ENCODE peak calls at places on chromosome 5, in ten cellular contexts. F, M, Y, K, U, L, E, P, D and S are unnamed samples. For H3K36me3, the result is how much of the 10 kb centered on the place peaks cover.

GRCh38 chr5:174799146-174799545 is 74.8 kb downstream of the MSX2 start:
- DNase-seq in Y (no peak), U (no peak), E (peak), P (no peak), F (no peak), D (no peak), L (no peak), M (no peak), K (no peak), S (no peak)

GRCh38 chr5:179754024-179754423 is 21.4 kb downstream of the MAML1 start:
- DNase-seq in M (no peak), P (no peak), L (no peak), D (no peak), E (no peak), K (no peak), F (no peak), U (no peak), Y (peak), S (no peak)

GRCh38 chr5:33439905-33440481 is 772 bp upstream of the TARS1 start:
- DNase-seq in E (no peak), Y (no peak), K (no peak), U (no peak), P (no peak), F (no peak), D (no peak), L (no peak), M (no peak), S (no peak)

GRCh38 chr5:171672556-171672955 is 113.1 kb upstream of the SMIM23 start:
- DNase-seq in P (no peak), E (no peak), M (no peak), K (no peak), F (no peak), U (no peak), L (no peak), Y (no peak), D (no peak), S (no peak)

GRCh38 chr5:158212237-158212636 is 353.3 kb upstream of the CLINT1 start:
- DNase-seq in M (no peak), K (no peak), L (no peak), F (no peak), Y (no peak), P (no peak), U (no peak), D (no peak), E (no peak), S (no peak)

GRCh38 chr5:54254482-54255198 is 55.7 kb downstream of the ARL15 start:
- DNase-seq in L (no peak), D (no peak), M (no peak), E (peak), Y (no peak), U (no peak), F (no peak), P (no peak), K (peak), S (no peak)

GRCh38 chr5:83530186-83530585 is 58.6 kb downstream of the VCAN start:
- DNase-seq in U (no peak), L (no peak), K (no peak), M (no peak), E (peak), F (no peak), P (no peak), Y (no peak), D (no peak), S (no peak)

GRCh38 chr5:76715734-76716455 is at the start of gene F2R:
- DNase-seq in Y (peak), P (peak), M (peak), E (peak), L (no peak), F (peak), U (peak), K (peak), D (peak), S (no peak)

GRCh38 chr5:135964670-135965320 is 10.0 kb upstream of the LECT2 start:
- DNase-seq in D (no peak), F (no peak), K (no peak), M (no peak), U (no peak), P (no peak), Y (no peak), E (peak), L (no peak), S (no peak)

GRCh38 chr5:72107874-72108199 is 562 bp downstream of the MAP1B start:
- DNase-seq in P (no peak), F (no peak), K (peak), U (no peak), E (peak), L (no peak), Y (peak), D (no peak), M (no peak), S (no peak)

GRCh38 chr5:32325067-32325466 is 12.3 kb upstream of the MTMR12 start:
- DNase-seq in Y (no peak), P (no peak), K (no peak), L (no peak), F (no peak), E (peak), U (no peak), D (no peak), M (no peak), S (no peak)

GRCh38 chr5:171920765-171921391 is 85.6 kb downstream of the FBXW11 start:
- DNase-seq in K (no peak), P (no peak), E (no peak), Y (no peak), U (no peak), F (no peak), L (no peak), M (no peak), D (no peak), S (no peak)

GRCh38 chr5:119373449-119373858 is 17.6 kb downstream of the TNFAIP8 start:
- DNase-seq in Y (no peak), P (no peak), F (no peak), D (no peak), E (no peak), K (no peak), M (no peak), U (no peak), L (no peak), S (no peak)

GRCh38 chr5:77876862-77877502 is 100.8 kb upstream of the TBCA start:
- DNase-seq in L (no peak), M (no peak), K (no peak), Y (no peak), P (no peak), F (no peak), E (no peak), D (no peak), U (no peak), S (no peak)

GRCh38 chr5:6636293-6636692 is 3.1 kb downstream of the SRD5A1 start:
- DNase-seq in E (no peak), F (no peak), M (no peak), Y (no peak), U (no peak), K (no peak), L (no peak), P (no peak), D (no peak), S (no peak)

GRCh38 chr5:80192507-80193241 is 63.2 kb downstream of the SERINC5 start:
- DNase-seq in K (peak), P (no peak), D (no peak), M (no peak), U (no peak), L (no peak), Y (no peak), E (peak), F (peak), S (no peak)

GRCh38 chr5:95731571-95732554 is 727 bp downstream of the RHOBTB3 start:
- DNase-seq in L (no peak), P (peak), F (peak), Y (peak), D (no peak), M (peak), U (peak), E (peak), K (peak), S (no peak)

GRCh38 chr5:163177971-163178370 is 259.4 kb upstream of the CCNG1 start:
- DNase-seq in L (no peak), P (no peak), E (no peak), U (no peak), F (no peak), Y (no peak), K (no peak), M (no peak), D (no peak), S (no peak)

GRCh38 chr5:11396867-11397266 is 507.4 kb downstream of the CTNND2 start:
- DNase-seq in M (no peak), F (no peak), E (no peak), D (no peak), K (no peak), U (no peak), Y (no peak), L (no peak), P (no peak), S (no peak)

GRCh38 chr5:130773813-130774212 is 391.2 kb downstream of the HINT1 start:
- DNase-seq in Y (no peak), D (no peak), M (no peak), L (peak), K (no peak), F (no peak), U (no peak), P (no peak), E (peak), S (no peak)

GRCh38 chr5:23343121-23343520 is 164.3 kb upstream of the PRDM9 start:
- DNase-seq in U (no peak), M (no peak), P (no peak), Y (no peak), E (no peak), D (no peak), L (no peak), K (no peak), F (no peak), S (no peak)

GRCh38 chr5:134224905-134225779 is 731 bp downstream of the PPP2CA start:
- DNase-seq in D (peak), F (peak), L (no peak), P (peak), M (peak), E (peak), U (peak), Y (peak), K (peak), S (no peak)

GRCh38 chr5:11797132-11797531 is 107.1 kb downstream of the CTNND2 start:
- DNase-seq in K (no peak), L (no peak), E (peak), F (no peak), U (no peak), Y (no peak), D (no peak), P (no peak), M (no peak), S (no peak)

GRCh38 chr5:51961154-51961562 is 577.9 kb downstream of the ISL1 start:
- DNase-seq in D (no peak), Y (no peak), U (no peak), K (no peak), P (no peak), E (no peak), M (no peak), F (no peak), L (no peak), S (no peak)

GRCh38 chr5:113296681-113297080 is 138.1 kb downstream of the TSSK1B start:
- DNase-seq in M (no peak), Y (no peak), U (no peak), L (no peak), K (no peak), F (no peak), E (no peak), P (no peak), D (no peak), S (no peak)

GRCh38 chr5:72379936-72380335 is 59.8 kb downstream of the PTCD2 start:
- DNase-seq in F (no peak), K (no peak), L (no peak), U (no peak), D (no peak), E (no peak), Y (no peak), P (no peak), M (no peak), S (no peak)

GRCh38 chr5:141430332-141431113 is at the start of gene PCDHGA12:
- DNase-seq in D (no peak), M (no peak), L (no peak), F (peak), K (peak), Y (peak), E (peak), P (no peak), U (peak), S (no peak)
- H3K27ac ChIP-seq in D (no peak), M (no peak), L (no peak), F (peak), K (peak), Y (no peak), E (peak), P (no peak), U (no peak), S (no peak)

DNA sequence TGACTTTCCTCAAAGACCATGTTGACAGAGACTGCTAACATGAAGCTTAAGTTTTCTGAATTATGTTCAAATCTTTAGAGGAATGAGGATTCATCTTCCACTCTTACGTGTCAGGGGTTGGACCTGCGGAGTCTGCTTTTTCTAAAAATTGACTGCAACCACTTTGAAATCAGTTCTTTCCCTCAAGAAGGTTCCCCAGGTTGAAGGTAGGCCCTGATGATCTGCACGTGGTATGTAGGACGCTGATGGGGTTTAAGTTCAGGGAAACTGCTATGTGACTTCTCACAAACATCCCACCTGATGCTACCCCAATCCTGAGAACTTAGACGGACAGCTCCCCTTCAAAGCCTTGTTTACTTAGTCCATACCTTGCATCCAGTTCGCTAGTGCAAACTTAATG is 7.2 kb downstream of the RACK1 start:
- DNase-seq in D (no peak), U (no peak), K (no peak), Y (no peak), F (no peak), M (no peak), E (no peak), L (no peak), P (no peak), S (no peak)
- H3K36me3 ChIP-seq in D (half or more), U (half or more), K (half or more), Y (under half), F (half or more), M (half or more), E (under half), L (half or more), P (half or more), S (half or more)

GRCh38 chr5:127705120-127705892 is 2.1 kb downstream of the CCDC192 start:
- DNase-seq in L (peak), P (no peak), M (no peak), K (no peak), E (peak), U (peak), D (no peak), Y (no peak), F (no peak), S (no peak)
- H3K27ac ChIP-seq in L (no peak), P (no peak), M (no peak), K (peak), E (peak), U (no peak), D (no peak), Y (no peak), F (peak), S (no peak)

GRCh38 chr5:132271251-132272246 is 14.1 kb downstream of the PDLIM4 start:
- DNase-seq in K (no peak), F (no peak), P (no peak), U (no peak), Y (peak), D (no peak), M (peak), E (no peak), L (no peak), S (no peak)
- H3K36me3 ChIP-seq in K (under half), F (under half), P (under half), U (under half), Y (under half), D (under half), M (under half), E (under half), L (under half), S (under half)

GRCh38 chr5:173765030-173765644 is 123.0 kb upstream of the CPEB4 start:
- DNase-seq in P (no peak), K (no peak), U (no peak), E (peak), Y (no peak), M (no peak), D (no peak), F (peak), L (no peak), S (no peak)
- H3K27ac ChIP-seq in P (no peak), K (peak), U (no peak), E (no peak), Y (no peak), M (peak), D (no peak), F (peak), L (no peak), S (no peak)

GRCh38 chr5:55432549-55432948 is 102.2 kb downstream of the PLPP1 start:
- DNase-seq in Y (no peak), E (no peak), F (no peak), U (no peak), D (no peak), M (no peak), K (no peak), P (no peak), L (no peak), S (no peak)

GRCh38 chr5:55429707-55430253 is 105.0 kb downstream of the PLPP1 start:
- DNase-seq in E (no peak), D (no peak), F (no peak), M (no peak), Y (no peak), U (no peak), L (no peak), P (no peak), K (no peak), S (no peak)

GRCh38 chr5:55426455-55426854 is 108.3 kb downstream of the PLPP1 start:
- DNase-seq in Y (no peak), L (no peak), U (no peak), P (no peak), M (no peak), D (no peak), K (no peak), E (no peak), F (no peak), S (no peak)

GRCh38 chr5:55429221-55429620 is 105.5 kb downstream of the PLPP1 start:
- DNase-seq in Y (no peak), F (no peak), U (no peak), E (no peak), K (no peak), D (no peak), M (no peak), L (no peak), P (no peak), S (no peak)

GRCh38 chr5:55427157-55427556 is 107.6 kb downstream of the PLPP1 start:
- DNase-seq in L (no peak), U (no peak), Y (peak), P (no peak), F (peak), E (peak), D (no peak), K (peak), M (no peak), S (no peak)
- H3K36me3 ChIP-seq in L (under half), U (half or more), Y (under half), P (under half), F (under half), E (under half), D (under half), K (under half), M (under half), S (under half)

GRCh38 chr5:149599375-149599774 is 18.1 kb downstream of the ARHGEF37 start:
- DNase-seq in E (no peak), F (no peak), M (no peak), P (no peak), U (no peak), L (no peak), K (no peak), Y (no peak), D (no peak), S (no peak)

GRCh38 chr5:149598966-149599365 is 17.7 kb downstream of the ARHGEF37 start:
- DNase-seq in E (no peak), M (no peak), P (no peak), U (no peak), L (no peak), D (no peak), K (no peak), F (no peak), Y (no peak), S (no peak)

GRCh38 chr5:149597618-149598017 is 16.3 kb downstream of the ARHGEF37 start:
- DNase-seq in F (no peak), Y (no peak), D (no peak), U (no peak), M (no peak), E (no peak), K (no peak), L (no peak), P (no peak), S (no peak)

GRCh38 chr5:149594206-149594895 is 13.1 kb downstream of the ARHGEF37 start:
- DNase-seq in U (no peak), D (no peak), M (no peak), E (no peak), P (no peak), L (no peak), F (no peak), Y (no peak), K (no peak), S (no peak)

GRCh38 chr5:149596712-149597111 is 15.4 kb downstream of the ARHGEF37 start:
- DNase-seq in D (no peak), E (no peak), L (no peak), Y (no peak), P (no peak), K (no peak), M (no peak), U (no peak), F (no peak), S (no peak)
- H3K27ac ChIP-seq in D (no peak), E (no peak), L (no peak), Y (no peak), P (no peak), K (peak), M (peak), U (peak), F (peak), S (no peak)

GRCh38 chr5:1511037-1511436 is 12.7 kb downstream of the LPCAT1 start:
- DNase-seq in P (peak), U (no peak), D (no peak), M (peak), Y (peak), K (peak), L (no peak), E (no peak), F (peak), S (no peak)
- H3K36me3 ChIP-seq in P (under half), U (under half), D (under half), M (under half), Y (under half), K (under half), L (under half), E (under half), F (under half), S (under half)